ENCODE peak calls at places on chromosomes 2 and 18, in four cellular contexts. H is effector memory CD8-positive, alpha-beta T cell; C is activated naive CD4-positive, alpha-beta T cell treated with anti-CD3 and anti-CD28 coated beads for 36 hours; P is fibroblast of pulmonary artery. Q is an unnamed sample.

GRCh38 chr2:23532311-23533013 is 147.5 kb downstream of the KLHL29 start:
- DNase-seq in H (no peak), P (no peak), C (peak), Q (peak)

GRCh38 chr2:240918258-240919091 is 12.3 kb downstream of the CROCC2 start:
- DNase-seq in P (no peak), C (peak), H (no peak), Q (no peak)

GRCh38 chr2:52502476-52502860 is 1265.1 kb upstream of the CHAC2 start:
- DNase-seq in C (no peak), P (no peak), H (no peak), Q (no peak)

GRCh38 chr2:213145723-213146242 is 5.6 kb downstream of the IKZF2 start:
- DNase-seq in P (no peak), H (no peak), C (no peak), Q (no peak)

GRCh38 chr2:43052204-43052943 is 174.0 kb downstream of the ZFP36L2 start:
- DNase-seq in H (no peak), C (no peak), P (no peak), Q (no peak)

GRCh38 chr2:43210467-43211303 is 15.7 kb downstream of the ZFP36L2 start:
- DNase-seq in P (peak), C (peak), H (no peak), Q (no peak)

GRCh38 chr2:12231288-12231687 is 484.9 kb downstream of the LPIN1 start:
- DNase-seq in P (no peak), C (no peak), H (no peak), Q (no peak)

GRCh38 chr18:71529708-71530303 is 1014.3 kb downstream of the CBLN2 start:
- DNase-seq in P (peak), C (no peak), H (no peak), Q (no peak)

GRCh38 chr2:234863043-234863934 is 88.5 kb upstream of the SH3BP4 start:
- DNase-seq in H (no peak), P (peak), C (no peak), Q (no peak)

Q was measured in NCI-H82.